ENCODE peak calls at places on chromosomes 3 and 15, in four cellular contexts. One of them, this sample, is unnamed.

GRCh38 chr3:179655236-179655635 is 2.4 kb downstream of the USP13 start:
- DNase-seq in K562: no peak
- DNase-seq in HepG2: no peak
- DNase-seq in GM12878: no peak
- DNase-seq in this sample: no peak

GRCh38 chr3:43794776-43795175 is 104.0 kb downstream of the ABHD5 start:
- DNase-seq in K562: no peak
- DNase-seq in HepG2: no peak
- DNase-seq in GM12878: no peak
- DNase-seq in this sample: peak

GRCh38 chr3:43035801-43036340 is 56.8 kb downstream of the GASK1A start:
- DNase-seq in K562: no peak
- DNase-seq in HepG2: no peak
- DNase-seq in GM12878: no peak
- DNase-seq in this sample: no peak

GRCh38 chr15:51842852-51843737 is 13.6 kb downstream of the TMOD3 start:
- DNase-seq in K562: peak
- DNase-seq in HepG2: peak
- DNase-seq in GM12878: no peak
- DNase-seq in this sample: peak

GRCh38 chr3:190444036-190444435 is 5.7 kb downstream of the TMEM207 start:
- DNase-seq in K562: no peak
- DNase-seq in HepG2: no peak
- DNase-seq in GM12878: no peak
- DNase-seq in this sample: no peak

GRCh38 chr15:100761253-100761935 is 118.2 kb upstream of the ALDH1A3 start:
- DNase-seq in K562: no peak
- DNase-seq in HepG2: no peak
- DNase-seq in GM12878: no peak
- DNase-seq in this sample: no peak

GRCh38 chr3:50392101-50392715 is 32.9 kb upstream of the TMEM115 start:
- DNase-seq in K562: no peak
- DNase-seq in HepG2: no peak
- DNase-seq in GM12878: no peak
- DNase-seq in this sample: no peak

GRCh38 chr3:58135712-58136543 is 74.8 kb downstream of the DNASE1L3 start:
- DNase-seq in K562: no peak
- DNase-seq in HepG2: no peak
- DNase-seq in GM12878: no peak
- DNase-seq in this sample: no peak

GRCh38 chr15:67801142-67801541 is 24.2 kb upstream of the SKOR1 start:
- DNase-seq in K562: no peak
- DNase-seq in HepG2: no peak
- DNase-seq in GM12878: no peak
- DNase-seq in this sample: no peak

GRCh38 chr15:92899910-92900711 is at the start of gene CHD2:
- DNase-seq in K562: peak
- DNase-seq in HepG2: peak
- DNase-seq in GM12878: peak
- DNase-seq in this sample: peak

GRCh38 chr15:85992224-85992623 is 87.4 kb upstream of the AGBL1 start:
- DNase-seq in K562: no peak
- DNase-seq in HepG2: no peak
- DNase-seq in GM12878: no peak
- DNase-seq in this sample: no peak

GRCh38 chr3:27085849-27086248 is 283.3 kb downstream of the NEK10 start:
- DNase-seq in K562: no peak
- DNase-seq in HepG2: no peak
- DNase-seq in GM12878: no peak
- DNase-seq in this sample: no peak

GRCh38 chr3:19124752-19125151 is 23.6 kb upstream of the KCNH8 start:
- DNase-seq in K562: no peak
- DNase-seq in HepG2: no peak
- DNase-seq in GM12878: no peak
- DNase-seq in this sample: no peak

GRCh38 chr3:40465456-40465855 is 8.3 kb downstream of the RPL14 start:
- DNase-seq in K562: no peak
- DNase-seq in HepG2: no peak
- DNase-seq in GM12878: no peak
- DNase-seq in this sample: no peak

GRCh38 chr3:6921876-6922275 is 61.0 kb downstream of the GRM7 start:
- DNase-seq in K562: no peak
- DNase-seq in HepG2: no peak
- DNase-seq in GM12878: no peak
- DNase-seq in this sample: no peak

GRCh38 chr3:6915898-6916297 is 55.0 kb downstream of the GRM7 start:
- DNase-seq in K562: no peak
- DNase-seq in HepG2: no peak
- DNase-seq in GM12878: no peak
- DNase-seq in this sample: no peak

GRCh38 chr3:6921041-6921440 is 60.1 kb downstream of the GRM7 start:
- DNase-seq in K562: no peak
- DNase-seq in HepG2: no peak
- DNase-seq in GM12878: no peak
- DNase-seq in this sample: no peak
- TF ChIP-seq ZBTB33 in K562: no peak
- TF ChIP-seq ZBTB33 in HepG2: no peak
- TF ChIP-seq ZBTB33 in GM12878: no peak
- TF ChIP-seq ZBTB33 in this sample: no peak

DNA sequence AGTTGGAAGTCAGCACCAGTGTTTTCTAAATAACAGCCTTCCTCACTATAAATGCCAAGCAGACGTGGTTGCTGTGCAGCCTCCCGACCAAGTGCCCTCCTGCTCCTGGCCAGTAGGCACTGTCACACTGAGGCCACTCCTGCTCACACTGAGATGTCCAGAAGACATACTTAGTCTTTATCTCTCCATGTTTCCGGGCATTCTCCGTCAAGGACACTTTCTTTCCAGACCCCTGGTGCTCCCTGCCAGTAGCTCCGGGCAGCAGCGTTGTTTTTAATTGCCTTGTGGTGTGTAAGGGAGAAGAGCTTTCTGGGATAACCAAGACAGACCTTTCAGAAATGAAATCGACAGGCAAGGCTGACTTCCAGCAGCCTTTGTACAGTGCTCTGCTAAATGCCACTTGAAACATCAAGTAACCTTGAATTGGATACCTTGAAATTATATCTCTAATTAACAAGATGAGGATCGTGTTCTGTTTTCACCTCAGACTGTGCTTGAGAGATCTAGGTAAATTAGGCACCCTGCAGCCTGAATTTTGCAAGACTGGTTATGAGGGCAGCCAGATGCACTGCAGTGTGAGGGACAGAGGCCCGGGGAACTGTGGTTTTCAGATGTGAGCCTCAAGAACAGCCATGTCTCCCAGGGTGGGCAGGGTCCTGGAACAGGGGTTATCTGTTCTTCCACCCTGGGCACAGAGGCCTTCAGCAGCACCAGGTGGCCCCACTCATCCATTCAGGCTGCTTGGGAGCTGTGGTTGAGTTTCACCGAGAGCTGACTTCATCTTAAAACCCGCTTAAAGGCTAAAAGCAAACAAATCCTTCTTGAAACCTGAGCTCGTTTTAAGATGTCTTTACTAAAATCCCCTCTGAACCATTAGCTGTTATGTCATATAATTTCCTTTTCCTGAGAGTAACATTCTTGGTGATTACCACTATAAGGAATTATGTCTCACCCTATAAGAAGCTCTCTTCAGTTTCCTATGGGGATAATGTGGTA is 105.6 kb upstream of the IL12A start:
- DNase-seq in K562: no peak
- DNase-seq in HepG2: no peak
- DNase-seq in GM12878: no peak
- DNase-seq in this sample: no peak
- H2AFZ ChIP-seq in K562: no peak
- H2AFZ ChIP-seq in HepG2: no peak
- H2AFZ ChIP-seq in GM12878: no peak
- H2AFZ ChIP-seq in this sample: no peak

DNA sequence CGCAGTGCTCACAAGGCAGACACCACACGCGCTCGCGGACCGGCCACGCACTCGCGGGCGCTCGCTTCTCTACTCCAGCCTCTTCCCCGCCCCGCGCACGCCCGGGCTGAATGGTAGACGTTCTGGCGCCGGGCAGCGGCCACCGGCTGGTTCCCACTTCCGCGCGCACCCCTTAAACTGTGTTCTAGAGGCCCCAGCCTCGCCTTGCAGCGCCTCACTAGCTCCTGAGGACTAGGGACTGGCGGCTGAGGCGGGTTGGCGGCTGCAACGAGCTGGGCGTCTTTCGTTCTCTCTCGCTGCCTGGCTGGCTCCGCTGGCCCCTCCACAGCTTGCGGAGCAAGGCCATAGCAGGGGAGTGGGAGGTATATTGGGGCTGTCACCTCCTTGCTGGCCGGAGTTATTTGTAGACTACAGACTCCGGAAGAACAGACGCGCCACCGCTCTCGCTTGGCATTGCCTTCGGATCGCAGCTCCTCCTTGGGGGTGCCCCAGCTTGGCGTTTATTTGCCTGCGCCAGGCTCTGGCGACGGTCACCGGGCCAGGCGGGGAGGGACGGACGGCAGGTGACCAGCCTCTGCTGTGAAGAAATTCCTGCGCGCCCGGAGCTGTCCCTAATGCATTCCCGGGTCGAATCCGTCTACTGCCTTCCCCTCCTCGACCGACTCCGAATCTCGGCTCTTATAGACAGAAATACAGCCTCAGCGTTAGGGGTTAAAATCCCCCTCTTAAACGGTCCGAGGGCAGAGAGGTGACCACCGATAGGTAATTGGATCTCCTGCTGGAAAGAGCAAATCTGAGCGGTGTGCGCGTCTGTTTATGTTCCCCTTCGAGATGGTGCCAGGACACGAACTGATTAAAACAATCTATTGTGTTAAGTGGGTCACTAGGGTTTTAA is 1.3 kb downstream of the GREM1 start:
- DNase-seq in K562: no peak
- DNase-seq in HepG2: no peak
- DNase-seq in GM12878: no peak
- DNase-seq in this sample: no peak
- TF ChIP-seq EZH2 in K562: no peak
- TF ChIP-seq EZH2 in HepG2: no peak
- TF ChIP-seq EZH2 in GM12878: no peak
- TF ChIP-seq EZH2 in this sample: no peak

GRCh38 chr3:25339220-25339619 is 88.8 kb upstream of the RARB start:
- DNase-seq in K562: no peak
- DNase-seq in HepG2: no peak
- DNase-seq in GM12878: no peak
- DNase-seq in this sample: no peak
- TF ChIP-seq ZBTB33 in K562: no peak
- TF ChIP-seq ZBTB33 in HepG2: no peak
- TF ChIP-seq ZBTB33 in GM12878: no peak
- TF ChIP-seq ZBTB33 in this sample: no peak

DNA sequence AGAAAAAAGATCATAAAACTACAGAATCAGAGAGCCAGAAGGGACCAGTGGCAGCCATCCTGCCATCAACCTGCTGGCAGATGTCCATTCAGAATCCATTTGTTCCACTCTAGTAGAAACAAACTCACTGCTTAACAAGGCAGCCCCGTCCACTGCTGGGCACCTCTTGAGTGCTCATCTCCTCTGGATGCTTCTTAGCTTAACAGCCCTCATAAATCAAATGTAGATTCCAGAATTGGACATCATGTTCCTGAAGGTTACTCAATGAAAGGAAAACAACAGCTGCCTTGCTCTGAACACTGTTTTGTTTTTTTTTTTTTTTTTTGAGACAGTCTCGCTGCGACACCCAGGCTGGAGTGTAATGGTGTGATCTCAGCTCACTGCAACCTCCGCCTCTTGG is 37.3 kb downstream of the ABCC5 start:
- DNase-seq in K562: no peak
- DNase-seq in HepG2: no peak
- DNase-seq in GM12878: no peak
- DNase-seq in this sample: no peak
- H2AFZ ChIP-seq in K562: no peak
- H2AFZ ChIP-seq in HepG2: no peak
- H2AFZ ChIP-seq in GM12878: no peak
- H2AFZ ChIP-seq in this sample: no peak

This sample was measured in HCT116.